ENCODE peak calls at places on chromosome 15, in seven cellular contexts. T is upper lobe of right lung; Q is GM23248; V is fibroblast of pulmonary artery; K is IMR-90; E is CD8-positive, alpha-beta T cell; A is GM06990. P is an unnamed sample.

GRCh38 chr15:86347245-86347644 is 267.6 kb downstream of the AGBL1 start:
- DNase-seq in T (no peak), Q (no peak), V (no peak), K (no peak), E (no peak), A (no peak), P (no peak)

GRCh38 chr15:70722266-70723123 is 40.9 kb downstream of the UACA start:
- DNase-seq in T (no peak), Q (peak; percentile 76), V (peak; percentile 85), K (peak; percentile 74), E (no peak), A (no peak), P (peak; percentile 10)

GRCh38 chr15:72486144-72486543 is 12.0 kb downstream of the ARIH1 start:
- DNase-seq in T (no peak), Q (no peak), V (peak; percentile 16), K (no peak), E (no peak), A (no peak), P (no peak)

GRCh38 chr15:83030021-83030420 is 18.6 kb upstream of the C15orf40 start:
- DNase-seq in T (no peak), Q (no peak), V (peak; percentile 34), K (peak; percentile 29), E (no peak), A (no peak), P (no peak)

GRCh38 chr15:100790786-100791265 is 88.8 kb upstream of the ALDH1A3 start:
- DNase-seq in T (no peak), Q (no peak), V (no peak), K (no peak), E (no peak), A (no peak), P (no peak)

GRCh38 chr15:97933589-97933988 is 26.9 kb upstream of the ARRDC4 start:
- DNase-seq in T (no peak), Q (no peak), V (no peak), K (no peak), E (no peak), A (no peak), P (no peak)

GRCh38 chr15:101614001-101614585 is 38.1 kb downstream of the TM2D3 start:
- DNase-seq in T (no peak), Q (no peak), V (no peak), K (no peak), E (no peak), A (no peak), P (no peak)

GRCh38 chr15:27448234-27448633 is 477.3 kb downstream of the GABRG3 start:
- DNase-seq in T (no peak), Q (no peak), V (no peak), K (no peak), E (no peak), A (no peak), P (no peak)

GRCh38 chr15:101132390-101133180 is 119.3 kb downstream of the CHSY1 start:
- DNase-seq in T (no peak), Q (no peak), V (no peak), K (no peak), E (no peak), A (no peak), P (no peak)

GRCh38 chr15:36879568-36880225 is 220.7 kb downstream of the MEIS2 start:
- DNase-seq in T (no peak), Q (no peak), V (no peak), K (no peak), E (no peak), A (no peak), P (no peak)

GRCh38 chr15:27816790-27817189 is 282.3 kb downstream of the OCA2 start:
- DNase-seq in T (no peak), Q (no peak), V (no peak), K (no peak), E (no peak), A (no peak), P (no peak)

DNA sequence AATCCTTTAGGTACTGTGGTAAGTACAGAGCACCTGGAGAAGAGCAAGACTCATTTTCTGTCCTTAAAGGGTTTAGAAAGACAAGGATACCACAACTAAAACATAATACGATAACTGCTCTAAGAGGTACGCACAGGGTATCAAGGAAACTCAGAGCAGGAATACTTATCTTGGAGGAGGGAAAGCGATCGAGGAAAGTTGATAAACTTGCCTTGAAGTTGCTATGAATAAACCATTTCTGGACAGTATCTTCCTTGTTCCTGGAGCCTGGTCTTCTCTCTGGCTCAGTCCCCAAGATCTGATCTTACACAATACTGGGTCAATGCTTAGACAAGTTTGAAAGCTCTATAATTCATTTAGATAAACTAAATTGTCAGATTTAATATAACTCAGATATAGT is 17.6 kb upstream of the GATM start:
- DNase-seq in T (no peak), Q (no peak), V (no peak), K (no peak), E (no peak), A (no peak), P (no peak)
- H3K4me3 ChIP-seq in T (no peak overlapping the region), Q (no peak overlapping the region), V (no peak overlapping the region), K (no peak overlapping the region), E (no peak overlapping the region), A (no peak overlapping the region), P (no peak overlapping the region)

GRCh38 chr15:59999558-60000112 is 4.5 kb upstream of the FOXB1 start:
- DNase-seq in T (no peak), Q (no peak), V (no peak), K (no peak), E (no peak), A (no peak), P (no peak)

GRCh38 chr15:60001642-60002527 is 2.2 kb upstream of the FOXB1 start:
- DNase-seq in T (no peak), Q (no peak), V (no peak), K (no peak), E (no peak), A (no peak), P (no peak)

GRCh38 chr15:60000824-60001641 is 3.1 kb upstream of the FOXB1 start:
- DNase-seq in T (no peak), Q (no peak), V (no peak), K (no peak), E (no peak), A (no peak), P (no peak)

GRCh38 chr15:59999064-59999377 is 5.1 kb upstream of the FOXB1 start:
- DNase-seq in T (no peak), Q (no peak), V (no peak), K (no peak), E (no peak), A (no peak), P (no peak)

GRCh38 chr15:60000113-60000823 is 3.8 kb upstream of the FOXB1 start:
- DNase-seq in T (no peak), Q (no peak), V (no peak), K (no peak), E (no peak), A (no peak), P (no peak)
- H3K4me3 ChIP-seq in T (no peak overlapping the region), Q (no peak overlapping the region), V (no peak overlapping the region), K (no peak overlapping the region), E (no peak overlapping the region), A (no peak overlapping the region), P (no peak overlapping the region)

GRCh38 chr15:63484433-63484832 is 20.0 kb upstream of the USP3 start:
- DNase-seq in T (no peak), Q (no peak), V (no peak), K (no peak), E (no peak), A (peak; percentile 50), P (no peak)

GRCh38 chr15:63490345-63491034 is 13.9 kb upstream of the USP3 start:
- DNase-seq in T (no peak), Q (no peak), V (no peak), K (no peak), E (no peak), A (no peak), P (no peak)

GRCh38 chr15:63488432-63488910 is 15.9 kb upstream of the USP3 start:
- DNase-seq in T (no peak), Q (no peak), V (no peak), K (no peak), E (no peak), A (no peak), P (no peak)

GRCh38 chr15:63489352-63489751 is 15.0 kb upstream of the USP3 start:
- DNase-seq in T (no peak), Q (no peak), V (no peak), K (no peak), E (no peak), A (no peak), P (no peak)

DNA sequence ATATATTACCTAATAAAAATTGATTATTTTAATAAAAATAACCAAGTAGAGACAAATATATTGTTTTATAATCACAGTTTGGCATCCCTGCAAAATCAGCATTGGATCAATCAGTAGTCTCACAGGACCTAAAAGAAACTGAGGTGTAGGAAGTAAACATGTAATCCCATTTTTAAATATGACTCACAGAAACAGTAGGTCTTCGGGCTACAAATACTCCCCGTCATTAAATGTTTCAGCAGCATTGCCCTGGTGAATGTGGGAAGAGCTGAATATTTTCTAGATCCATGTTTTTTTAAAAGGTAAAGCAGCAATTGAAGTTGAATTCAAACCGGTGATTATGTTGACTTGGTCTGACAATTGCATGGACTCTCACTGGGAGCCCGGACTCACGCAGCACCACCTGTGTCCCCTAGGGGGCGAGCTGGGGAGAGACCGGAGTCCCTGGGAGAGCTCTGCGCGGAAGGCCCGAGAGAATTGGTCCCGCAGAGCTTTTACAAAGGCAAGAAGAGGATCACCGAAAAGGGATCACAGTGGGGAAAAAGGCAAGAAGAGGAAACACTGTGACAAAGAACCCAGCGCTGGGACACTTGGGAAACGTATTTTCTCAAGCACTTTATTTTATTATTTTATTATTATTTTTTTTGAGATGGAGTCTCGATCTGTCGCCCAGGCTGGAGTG is 17.2 kb upstream of the USP3 start:
- DNase-seq in T (peak; percentile 93), Q (peak; percentile 84), V (peak; percentile 81), K (peak; percentile 61), E (peak; percentile 88), A (peak; percentile 84), P (no peak)
- H3K4me3 ChIP-seq in T (no peak overlapping the region), Q (no peak overlapping the region), V (no peak overlapping the region), K (no peak overlapping the region), E (no peak overlapping the region), A (peak overlapping the region; percentile 23), P (peak overlapping the region; percentile 6)

GRCh38 chr15:64843996-64844395 is 2.3 kb downstream of the PLEKHO2 start:
- DNase-seq in T (no peak), Q (no peak), V (no peak), K (no peak), E (no peak), A (no peak), P (no peak)
- H3K4me3 ChIP-seq in T (peak overlapping the region; percentile 87), Q (peak overlapping the region; percentile 88), V (peak overlapping the region; percentile 97), K (peak overlapping the region; percentile 83), E (peak overlapping the region; percentile 55), A (peak overlapping the region; percentile 98), P (peak overlapping the region; percentile 79)

DNA sequence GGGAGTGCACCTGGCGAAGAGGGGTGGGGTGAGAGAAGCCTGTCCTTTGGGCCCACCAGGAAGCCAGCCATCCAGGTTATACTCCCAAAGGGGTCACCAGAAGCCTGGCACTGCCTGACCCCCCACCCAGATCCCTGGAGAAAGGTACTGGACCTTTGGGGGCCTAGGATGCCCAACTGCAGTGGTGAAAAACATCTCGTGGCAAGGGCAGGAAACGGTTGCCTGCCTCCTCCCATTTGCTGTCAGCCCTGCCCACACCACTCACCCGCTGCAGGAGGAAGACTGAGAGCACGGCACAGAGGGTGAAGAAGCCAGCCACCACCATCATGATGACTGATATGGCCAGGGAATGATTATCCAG is 2.2 kb upstream of the ULK3 start:
- DNase-seq in T (no peak), Q (no peak), V (no peak), K (no peak), E (peak; percentile 57), A (no peak), P (no peak)
- H3K4me3 ChIP-seq in T (no peak overlapping the region), Q (no peak overlapping the region), V (no peak overlapping the region), K (no peak overlapping the region), E (peak overlapping the region; percentile 12), A (no peak overlapping the region), P (no peak overlapping the region)